ENCODE peak calls at places on chromosomes 2 and 18, in nine cellular contexts. One of them, this sample, is unnamed.

GRCh38 chr18:74596959-74597661 is 560 bp upstream of the ZNF407 start:
- DNase-seq in keratinocyte: no peak
- DNase-seq in AG04449: no peak
- DNase-seq in activated CD8-positive, alpha-beta T cell treated with anti-CD3 and anti-CD28 coated beads for 36 hours: peak
- DNase-seq in astrocyte of the cerebellum: no peak
- DNase-seq in tibial nerve: peak
- DNase-seq in WTC11: peak
- DNase-seq in dorsolateral prefrontal cortex: peak
- DNase-seq in B cell: peak
- DNase-seq in this sample: no peak

GRCh38 chr2:206353685-206354084 is 79.2 kb downstream of the ZDBF2 start:
- DNase-seq in keratinocyte: no peak
- DNase-seq in AG04449: no peak
- DNase-seq in activated CD8-positive, alpha-beta T cell treated with anti-CD3 and anti-CD28 coated beads for 36 hours: no peak
- DNase-seq in astrocyte of the cerebellum: no peak
- DNase-seq in tibial nerve: no peak
- DNase-seq in WTC11: no peak
- DNase-seq in dorsolateral prefrontal cortex: no peak
- DNase-seq in B cell: no peak
- DNase-seq in this sample: no peak

GRCh38 chr2:208165059-208165458 is 1.7 kb upstream of the CRYGA start:
- DNase-seq in keratinocyte: no peak
- DNase-seq in AG04449: no peak
- DNase-seq in activated CD8-positive, alpha-beta T cell treated with anti-CD3 and anti-CD28 coated beads for 36 hours: no peak
- DNase-seq in astrocyte of the cerebellum: no peak
- DNase-seq in tibial nerve: no peak
- DNase-seq in WTC11: no peak
- DNase-seq in dorsolateral prefrontal cortex: no peak
- DNase-seq in B cell: no peak
- DNase-seq in this sample: no peak

GRCh38 chr18:51135361-51135760 is 62.1 kb downstream of the MEX3C start:
- DNase-seq in keratinocyte: peak
- DNase-seq in AG04449: peak
- DNase-seq in activated CD8-positive, alpha-beta T cell treated with anti-CD3 and anti-CD28 coated beads for 36 hours: no peak
- DNase-seq in astrocyte of the cerebellum: no peak
- DNase-seq in tibial nerve: no peak
- DNase-seq in WTC11: no peak
- DNase-seq in dorsolateral prefrontal cortex: no peak
- DNase-seq in B cell: no peak
- DNase-seq in this sample: no peak

GRCh38 chr2:238504181-238504711 is 77.5 kb downstream of the ASB1 start:
- DNase-seq in keratinocyte: no peak
- DNase-seq in AG04449: no peak
- DNase-seq in activated CD8-positive, alpha-beta T cell treated with anti-CD3 and anti-CD28 coated beads for 36 hours: no peak
- DNase-seq in astrocyte of the cerebellum: no peak
- DNase-seq in tibial nerve: no peak
- DNase-seq in WTC11: no peak
- DNase-seq in dorsolateral prefrontal cortex: no peak
- DNase-seq in B cell: no peak
- DNase-seq in this sample: no peak

GRCh38 chr2:170180031-170180566 is 2.2 kb downstream of the MYO3B start:
- DNase-seq in keratinocyte: no peak
- DNase-seq in AG04449: no peak
- DNase-seq in activated CD8-positive, alpha-beta T cell treated with anti-CD3 and anti-CD28 coated beads for 36 hours: no peak
- DNase-seq in astrocyte of the cerebellum: no peak
- DNase-seq in tibial nerve: no peak
- DNase-seq in WTC11: no peak
- DNase-seq in dorsolateral prefrontal cortex: no peak
- DNase-seq in B cell: no peak
- DNase-seq in this sample: no peak

GRCh38 chr2:20597868-20598183 is 53.1 kb downstream of the HS1BP3 start:
- DNase-seq in keratinocyte: no peak
- DNase-seq in AG04449: no peak
- DNase-seq in activated CD8-positive, alpha-beta T cell treated with anti-CD3 and anti-CD28 coated beads for 36 hours: no peak
- DNase-seq in astrocyte of the cerebellum: no peak
- DNase-seq in tibial nerve: peak
- DNase-seq in WTC11: no peak
- DNase-seq in dorsolateral prefrontal cortex: no peak
- DNase-seq in B cell: no peak
- DNase-seq in this sample: peak

GRCh38 chr2:104848526-104848925 is 5.4 kb upstream of the POU3F3 start:
- DNase-seq in keratinocyte: no peak
- DNase-seq in AG04449: no peak
- DNase-seq in activated CD8-positive, alpha-beta T cell treated with anti-CD3 and anti-CD28 coated beads for 36 hours: no peak
- DNase-seq in astrocyte of the cerebellum: no peak
- DNase-seq in tibial nerve: no peak
- DNase-seq in WTC11: no peak
- DNase-seq in dorsolateral prefrontal cortex: no peak
- DNase-seq in B cell: peak
- DNase-seq in this sample: no peak

GRCh38 chr2:108417254-108417653 is 31.8 kb upstream of the GCC2 start:
- DNase-seq in keratinocyte: no peak
- DNase-seq in AG04449: no peak
- DNase-seq in activated CD8-positive, alpha-beta T cell treated with anti-CD3 and anti-CD28 coated beads for 36 hours: peak
- DNase-seq in astrocyte of the cerebellum: no peak
- DNase-seq in tibial nerve: no peak
- DNase-seq in WTC11: peak
- DNase-seq in dorsolateral prefrontal cortex: no peak
- DNase-seq in B cell: peak
- DNase-seq in this sample: no peak

GRCh38 chr2:225402200-225402776 is 2.8 kb downstream of the NYAP2 start:
- DNase-seq in keratinocyte: no peak
- DNase-seq in AG04449: no peak
- DNase-seq in activated CD8-positive, alpha-beta T cell treated with anti-CD3 and anti-CD28 coated beads for 36 hours: no peak
- DNase-seq in astrocyte of the cerebellum: no peak
- DNase-seq in tibial nerve: no peak
- DNase-seq in WTC11: no peak
- DNase-seq in dorsolateral prefrontal cortex: no peak
- DNase-seq in B cell: no peak
- DNase-seq in this sample: no peak

GRCh38 chr2:219563271-219563928 is 7.9 kb downstream of the OBSL1 start:
- DNase-seq in keratinocyte: no peak
- DNase-seq in AG04449: no peak
- DNase-seq in activated CD8-positive, alpha-beta T cell treated with anti-CD3 and anti-CD28 coated beads for 36 hours: no peak
- DNase-seq in astrocyte of the cerebellum: no peak
- DNase-seq in tibial nerve: no peak
- DNase-seq in WTC11: no peak
- DNase-seq in dorsolateral prefrontal cortex: no peak
- DNase-seq in B cell: no peak
- DNase-seq in this sample: peak

GRCh38 chr2:233011268-233012190 is 1.5 kb downstream of the NGEF start:
- DNase-seq in keratinocyte: no peak
- DNase-seq in AG04449: no peak
- DNase-seq in activated CD8-positive, alpha-beta T cell treated with anti-CD3 and anti-CD28 coated beads for 36 hours: no peak
- DNase-seq in astrocyte of the cerebellum: no peak
- DNase-seq in tibial nerve: no peak
- DNase-seq in WTC11: no peak
- DNase-seq in dorsolateral prefrontal cortex: no peak
- DNase-seq in B cell: no peak
- DNase-seq in this sample: peak

GRCh38 chr2:190488516-190489220 is 45.9 kb downstream of the NEMP2 start:
- DNase-seq in keratinocyte: no peak
- DNase-seq in AG04449: no peak
- DNase-seq in activated CD8-positive, alpha-beta T cell treated with anti-CD3 and anti-CD28 coated beads for 36 hours: no peak
- DNase-seq in astrocyte of the cerebellum: no peak
- DNase-seq in tibial nerve: no peak
- DNase-seq in WTC11: no peak
- DNase-seq in dorsolateral prefrontal cortex: no peak
- DNase-seq in B cell: no peak
- DNase-seq in this sample: no peak

GRCh38 chr2:190482441-190482840 is 52.1 kb downstream of the NEMP2 start:
- DNase-seq in keratinocyte: no peak
- DNase-seq in AG04449: peak
- DNase-seq in activated CD8-positive, alpha-beta T cell treated with anti-CD3 and anti-CD28 coated beads for 36 hours: no peak
- DNase-seq in astrocyte of the cerebellum: no peak
- DNase-seq in tibial nerve: no peak
- DNase-seq in WTC11: no peak
- DNase-seq in dorsolateral prefrontal cortex: no peak
- DNase-seq in B cell: no peak
- DNase-seq in this sample: no peak

GRCh38 chr2:190490502-190490901 is 44.0 kb downstream of the NEMP2 start:
- DNase-seq in keratinocyte: no peak
- DNase-seq in AG04449: no peak
- DNase-seq in activated CD8-positive, alpha-beta T cell treated with anti-CD3 and anti-CD28 coated beads for 36 hours: no peak
- DNase-seq in astrocyte of the cerebellum: no peak
- DNase-seq in tibial nerve: no peak
- DNase-seq in WTC11: no peak
- DNase-seq in dorsolateral prefrontal cortex: no peak
- DNase-seq in B cell: no peak
- DNase-seq in this sample: no peak

GRCh38 chr2:190489475-190489874 is 45.0 kb downstream of the NEMP2 start:
- DNase-seq in keratinocyte: no peak
- DNase-seq in AG04449: no peak
- DNase-seq in activated CD8-positive, alpha-beta T cell treated with anti-CD3 and anti-CD28 coated beads for 36 hours: no peak
- DNase-seq in astrocyte of the cerebellum: no peak
- DNase-seq in tibial nerve: no peak
- DNase-seq in WTC11: no peak
- DNase-seq in dorsolateral prefrontal cortex: no peak
- DNase-seq in B cell: no peak
- DNase-seq in this sample: no peak

GRCh38 chr2:190486037-190486623 is 48.4 kb downstream of the NEMP2 start:
- DNase-seq in keratinocyte: no peak
- DNase-seq in AG04449: no peak
- DNase-seq in activated CD8-positive, alpha-beta T cell treated with anti-CD3 and anti-CD28 coated beads for 36 hours: no peak
- DNase-seq in astrocyte of the cerebellum: no peak
- DNase-seq in tibial nerve: no peak
- DNase-seq in WTC11: no peak
- DNase-seq in dorsolateral prefrontal cortex: no peak
- DNase-seq in B cell: no peak
- DNase-seq in this sample: no peak
- TF ChIP-seq CTCF in keratinocyte: no peak
- TF ChIP-seq CTCF in AG04449: no peak
- TF ChIP-seq CTCF in activated CD8-positive, alpha-beta T cell treated with anti-CD3 and anti-CD28 coated beads for 36 hours: no peak
- TF ChIP-seq CTCF in astrocyte of the cerebellum: no peak
- TF ChIP-seq CTCF in tibial nerve: no peak
- TF ChIP-seq CTCF in WTC11: no peak
- TF ChIP-seq CTCF in dorsolateral prefrontal cortex: no peak
- TF ChIP-seq CTCF in B cell: no peak
- TF ChIP-seq CTCF in this sample: no peak

GRCh38 chr18:59055345-59056032 is 84.2 kb upstream of the SEC11C start:
- DNase-seq in keratinocyte: no peak
- DNase-seq in AG04449: no peak
- DNase-seq in activated CD8-positive, alpha-beta T cell treated with anti-CD3 and anti-CD28 coated beads for 36 hours: no peak
- DNase-seq in astrocyte of the cerebellum: no peak
- DNase-seq in tibial nerve: no peak
- DNase-seq in WTC11: peak
- DNase-seq in dorsolateral prefrontal cortex: no peak
- DNase-seq in B cell: no peak
- DNase-seq in this sample: no peak
- TF ChIP-seq CTCF in keratinocyte: peak
- TF ChIP-seq CTCF in AG04449: peak
- TF ChIP-seq CTCF in activated CD8-positive, alpha-beta T cell treated with anti-CD3 and anti-CD28 coated beads for 36 hours: no peak
- TF ChIP-seq CTCF in astrocyte of the cerebellum: no peak
- TF ChIP-seq CTCF in tibial nerve: no peak
- TF ChIP-seq CTCF in WTC11: peak
- TF ChIP-seq CTCF in dorsolateral prefrontal cortex: peak
- TF ChIP-seq CTCF in B cell: no peak
- TF ChIP-seq CTCF in this sample: peak

DNA sequence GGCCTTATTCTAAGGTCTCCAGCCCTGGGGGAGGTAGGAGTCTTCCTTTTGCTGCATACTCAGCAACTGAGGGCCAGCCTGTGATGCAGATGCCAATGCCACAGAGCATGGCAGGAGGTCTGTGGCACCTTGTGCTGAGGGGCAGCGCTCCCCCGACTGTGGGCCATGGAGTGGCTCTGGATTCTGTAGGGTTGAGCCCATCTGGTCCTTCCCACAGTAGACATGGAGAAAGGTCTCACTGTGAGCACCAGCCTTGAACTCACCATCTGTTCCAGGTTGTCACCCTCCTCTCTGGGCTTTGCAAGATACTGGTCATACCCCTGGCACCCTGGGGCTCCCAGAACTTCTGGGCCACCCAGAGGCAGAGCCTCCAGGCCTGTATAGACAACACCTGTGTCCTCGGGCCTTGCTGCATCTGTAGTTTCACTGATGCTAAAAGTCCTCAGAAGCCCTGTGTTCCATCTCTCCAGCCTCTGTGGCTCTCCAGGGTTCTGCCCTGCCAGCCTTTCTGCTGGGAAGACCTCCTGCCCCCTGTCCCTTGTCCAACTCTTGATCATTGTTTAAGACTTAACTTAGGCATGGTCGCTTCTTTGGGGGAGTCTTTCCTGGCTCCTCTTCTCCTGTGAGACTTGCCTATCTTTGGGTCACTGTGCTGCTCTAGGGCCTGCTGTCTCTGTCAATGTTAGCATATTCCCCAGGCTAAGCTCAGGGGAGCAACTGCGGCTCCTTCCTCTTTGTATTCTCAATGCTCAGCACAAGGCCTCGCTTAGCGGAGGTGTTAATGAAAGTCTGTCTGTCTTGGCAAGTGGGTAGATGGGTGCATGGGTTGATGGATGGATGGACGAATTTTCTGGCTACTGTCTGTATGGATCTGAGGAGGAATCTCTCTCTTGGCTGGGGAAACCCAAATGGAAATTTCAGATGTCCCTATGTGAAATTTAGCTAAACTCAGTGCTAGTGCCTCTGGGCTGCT is 160.9 kb downstream of the DYSF start:
- DNase-seq in keratinocyte: no peak
- DNase-seq in AG04449: no peak
- DNase-seq in activated CD8-positive, alpha-beta T cell treated with anti-CD3 and anti-CD28 coated beads for 36 hours: no peak
- DNase-seq in astrocyte of the cerebellum: no peak
- DNase-seq in tibial nerve: no peak
- DNase-seq in WTC11: peak
- DNase-seq in dorsolateral prefrontal cortex: no peak
- DNase-seq in B cell: no peak
- DNase-seq in this sample: peak
- TF ChIP-seq CTCF in keratinocyte: no peak
- TF ChIP-seq CTCF in AG04449: no peak
- TF ChIP-seq CTCF in activated CD8-positive, alpha-beta T cell treated with anti-CD3 and anti-CD28 coated beads for 36 hours: no peak
- TF ChIP-seq CTCF in astrocyte of the cerebellum: no peak
- TF ChIP-seq CTCF in tibial nerve: no peak
- TF ChIP-seq CTCF in WTC11: no peak
- TF ChIP-seq CTCF in dorsolateral prefrontal cortex: no peak
- TF ChIP-seq CTCF in B cell: no peak
- TF ChIP-seq CTCF in this sample: no peak

DNA sequence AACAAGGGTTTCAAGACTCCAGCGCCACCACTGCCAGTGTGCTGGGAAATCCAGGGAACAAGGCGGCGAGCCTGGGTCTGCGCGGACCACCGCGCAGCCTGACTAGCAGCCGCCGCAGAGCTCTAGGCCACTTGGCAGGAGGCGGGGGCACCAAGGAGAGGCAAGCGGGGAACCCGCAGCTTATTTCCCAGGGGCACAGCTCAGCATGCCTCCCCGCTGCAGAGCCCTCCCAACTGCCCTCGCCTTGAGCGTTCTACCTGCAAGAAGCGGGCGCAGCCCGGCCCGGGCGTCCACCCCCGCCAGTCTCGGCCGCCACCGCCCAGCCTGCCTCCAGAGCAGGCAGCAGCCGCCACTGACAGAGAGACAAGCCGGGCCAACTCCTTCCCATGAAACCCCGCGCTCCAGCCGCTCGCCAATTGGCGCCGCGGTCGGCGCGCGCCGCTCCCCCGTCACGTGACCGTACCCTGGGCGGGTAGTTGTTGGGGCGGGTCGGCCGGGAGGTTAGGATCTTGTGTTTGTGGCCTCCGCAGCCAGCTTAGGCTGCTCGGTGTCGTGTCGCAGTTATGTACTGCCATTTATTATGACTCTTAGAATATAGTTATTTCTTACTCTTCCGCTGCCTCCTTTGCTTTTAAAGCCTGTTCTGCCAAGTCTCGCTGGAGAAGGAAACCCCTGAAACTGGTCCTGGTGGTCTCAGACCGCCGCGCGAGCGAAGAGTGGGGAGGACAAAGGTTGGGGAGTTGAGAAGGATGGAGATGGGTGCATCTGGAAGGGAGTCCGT is at the start of gene LNPK:
- DNase-seq in keratinocyte: peak
- DNase-seq in AG04449: no peak
- DNase-seq in activated CD8-positive, alpha-beta T cell treated with anti-CD3 and anti-CD28 coated beads for 36 hours: peak
- DNase-seq in astrocyte of the cerebellum: peak
- DNase-seq in tibial nerve: peak
- DNase-seq in WTC11: peak
- DNase-seq in dorsolateral prefrontal cortex: peak
- DNase-seq in B cell: peak
- DNase-seq in this sample: peak
- TF ChIP-seq CTCF in keratinocyte: no peak
- TF ChIP-seq CTCF in AG04449: no peak
- TF ChIP-seq CTCF in activated CD8-positive, alpha-beta T cell treated with anti-CD3 and anti-CD28 coated beads for 36 hours: no peak
- TF ChIP-seq CTCF in astrocyte of the cerebellum: no peak
- TF ChIP-seq CTCF in tibial nerve: no peak
- TF ChIP-seq CTCF in WTC11: no peak
- TF ChIP-seq CTCF in dorsolateral prefrontal cortex: peak
- TF ChIP-seq CTCF in B cell: no peak
- TF ChIP-seq CTCF in this sample: peak